ENCODE peak calls at places on chromosomes 4 and X, in six cellular contexts. K, T, R, I, L and Y are unnamed samples.
A peak's percentile ranks its signal among the peaks of the same experiment; 100 is the strongest.

GRCh38 chrX:989959-990510 is 222.4 kb downstream of the CRLF2 start:
- DNase-seq in R (peak; percentile 97), T (no peak), I (no peak), L (no peak), K (peak; percentile 49), Y (no peak)

GRCh38 chr4:156228706-156229105 is 275.0 kb upstream of the CTSO start:
- DNase-seq in T (no peak), I (no peak), L (no peak), K (no peak), R (no peak), Y (no peak)

GRCh38 chrX:40644821-40645358 is 2.5 kb downstream of the CXorf38 start:
- DNase-seq in I (peak; percentile 37), R (peak; percentile 68), T (peak; percentile 5), K (no peak), L (no peak), Y (no peak)

GRCh38 chr4:15428611-15429010 is 778 bp downstream of the C1QTNF7 start:
- DNase-seq in K (no peak), I (no peak), T (no peak), R (no peak), L (no peak), Y (no peak)

GRCh38 chr4:159016527-159017137 is 86.2 kb upstream of the RAPGEF2 start:
- DNase-seq in L (peak; percentile 66), T (peak; percentile 53), K (peak; percentile 46), R (peak; percentile 56), I (peak; percentile 23), Y (no peak)

GRCh38 chr4:11741190-11741652 is 312.5 kb upstream of the HS3ST1 start:
- DNase-seq in I (no peak), T (no peak), R (no peak), K (no peak), L (no peak), Y (no peak)

GRCh38 chr4:185380320-185380719 is 15.4 kb downstream of the LRP2BP start:
- DNase-seq in T (peak; percentile 87), I (no peak), K (no peak), R (no peak), L (no peak), Y (no peak)

GRCh38 chrX:781216-782211 is 150.9 kb downstream of the SHOX start:
- DNase-seq in R (no peak), K (no peak), I (no peak), T (no peak), L (no peak), Y (no peak)

GRCh38 chr4:129264008-129264657 is 168.2 kb downstream of the C4orf33 start:
- DNase-seq in L (no peak), K (no peak), I (no peak), T (no peak), R (peak; percentile 30), Y (no peak)

GRCh38 chrX:32893751-32894150 is 317.6 kb downstream of the DMD start:
- DNase-seq in T (no peak), K (no peak), I (no peak), L (no peak), R (no peak), Y (no peak)

GRCh38 chr4:56211202-56211601 is 176.1 kb downstream of the AASDH start:
- DNase-seq in I (no peak), L (no peak), T (no peak), K (no peak), R (no peak), Y (no peak)

GRCh38 chr4:39976945-39977488 is 694 bp downstream of the PDS5A start:
- DNase-seq in I (peak; percentile 32), K (no peak), R (no peak), L (no peak), T (no peak), Y (peak; percentile 36)

GRCh38 chr4:173485164-173485563 is 44.9 kb downstream of the HAND2 start:
- DNase-seq in K (no peak), I (no peak), R (no peak), T (no peak), L (no peak), Y (no peak)

GRCh38 chrX:155113097-155113496 is 41.8 kb downstream of the BRCC3 start:
- DNase-seq in K (no peak), L (no peak), T (no peak), R (no peak), I (no peak), Y (no peak)

GRCh38 chr4:37767546-37767945 is 58.9 kb upstream of the PGM2 start:
- DNase-seq in K (no peak), T (peak; percentile 18), L (no peak), R (no peak), I (no peak), Y (no peak)

GRCh38 chr4:185833055-185833598 is 21.1 kb upstream of the SORBS2 start:
- DNase-seq in L (no peak), R (no peak), I (no peak), K (no peak), T (peak; percentile 66), Y (no peak)

GRCh38 chrX:70030242-70030823 is 19.4 kb downstream of the AWAT2 start:
- DNase-seq in K (peak; percentile 60), I (peak; percentile 32), L (peak; percentile 60), R (no peak), T (peak; percentile 7), Y (peak; percentile 15)

GRCh38 chrX:76253432-76253831 is 80.6 kb downstream of the PBDC1 start:
- DNase-seq in K (peak; percentile 9), L (no peak), T (peak; percentile 45), I (no peak), R (peak; percentile 30), Y (peak; percentile 1)

GRCh38 chr4:153327247-153327646 is 17.2 kb upstream of the MND1 start:
- DNase-seq in L (no peak), T (no peak), R (no peak), K (no peak), I (no peak), Y (no peak)

GRCh38 chr4:123244233-123244632 is 152.4 kb upstream of the SPRY1 start:
- DNase-seq in K (no peak), T (no peak), R (no peak), L (no peak), I (no peak), Y (no peak)

GRCh38 chr4:153022233-153022632 is 86.1 kb downstream of the FHDC1 start:
- DNase-seq in I (no peak), R (no peak), K (no peak), T (no peak), L (no peak), Y (no peak)

GRCh38 chr4:108446554-108446953 is 173.8 kb upstream of the RPL34 start:
- DNase-seq in T (no peak), L (no peak), R (no peak), I (no peak), K (no peak), Y (no peak)

GRCh38 chr4:158538176-158538575 is 16.5 kb downstream of the RXFP1 start:
- DNase-seq in L (no peak), T (no peak), R (no peak), I (no peak), K (no peak), Y (no peak)

GRCh38 chr4:14700083-14700482 is 302.2 kb upstream of the CPEB2 start:
- DNase-seq in T (no peak), L (no peak), R (no peak), K (no peak), I (no peak), Y (no peak)

GRCh38 chrX:40097492-40098263 is at the start of gene BCOR:
- DNase-seq in L (peak; percentile 63), K (peak; percentile 60), I (peak; percentile 45), R (no peak), T (no peak), Y (no peak)

GRCh38 chrX:86051741-86052140 is 4.4 kb upstream of the CHM start:
- DNase-seq in T (no peak), L (no peak), R (no peak), I (no peak), K (no peak), Y (no peak)

GRCh38 chr4:105895324-105895608 is at the start of gene NPNT:
- DNase-seq in L (no peak), I (peak; percentile 32), R (no peak), T (no peak), K (no peak), Y (peak; percentile 25)
- TF ChIP-seq POLR2A in L (no peak), I (no peak), R (peak; percentile 77), T (no peak), K (no peak), Y (no peak)

DNA sequence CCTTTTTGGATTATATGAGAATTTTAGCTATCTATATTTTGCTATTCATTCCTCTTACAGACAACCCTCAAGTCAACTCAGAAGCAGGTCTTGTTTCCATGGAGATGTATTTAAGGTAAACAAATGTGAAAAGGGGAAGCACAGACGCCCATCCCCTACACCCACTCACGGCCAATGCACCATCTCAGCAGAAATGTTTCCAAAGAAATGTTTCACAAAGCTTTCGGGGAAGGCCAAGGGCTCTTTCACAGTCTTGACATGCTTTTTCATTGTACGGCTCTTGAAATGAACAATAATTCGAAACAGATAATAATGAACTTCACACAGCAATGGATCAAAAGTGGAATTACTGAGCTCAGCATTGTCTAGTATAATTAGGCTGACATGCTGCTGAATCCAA is 160.7 kb downstream of the SMIM20 start:
- DNase-seq in L (no peak), R (peak; percentile 68), T (no peak), I (peak; percentile 31), K (no peak), Y (peak; percentile 41)
- TF ChIP-seq TAF1 in L (no peak), R (no peak), T (no peak), I (no peak), K (no peak), Y (no peak)

DNA sequence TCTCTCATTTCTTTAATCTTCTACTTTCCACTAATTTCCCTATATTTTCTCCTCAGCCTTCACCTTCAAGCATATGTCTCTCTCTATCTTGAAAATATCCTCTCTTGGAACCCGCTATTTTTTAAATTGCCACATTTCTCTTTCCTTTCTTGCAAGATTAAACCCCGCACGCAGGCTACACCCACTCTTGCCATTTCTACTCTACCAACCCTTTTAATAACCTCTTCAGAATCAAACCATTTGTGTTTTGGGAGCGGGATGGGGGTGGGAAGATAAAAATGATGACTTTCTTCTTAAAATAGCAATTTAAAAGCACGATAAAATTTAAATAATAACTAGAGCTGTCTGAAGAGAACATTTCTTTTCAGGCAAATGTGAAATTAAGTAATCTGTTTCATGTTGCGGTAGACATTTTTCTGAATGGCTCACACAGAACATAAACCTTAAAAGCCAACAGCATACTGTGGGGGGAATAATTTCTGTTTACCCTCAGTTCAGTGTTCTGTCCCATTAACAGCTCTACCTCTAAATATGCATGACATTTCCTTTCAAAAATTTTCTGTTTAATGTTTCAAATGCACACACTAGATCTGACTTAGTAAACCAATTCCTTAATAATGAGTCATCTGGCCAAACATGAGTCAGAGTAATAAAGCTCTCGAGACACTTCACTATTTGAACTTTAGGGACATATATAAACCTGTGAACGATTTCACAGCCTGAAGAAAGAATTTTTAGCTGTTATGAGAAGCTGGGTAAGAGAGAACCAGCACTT is 20.5 kb downstream of the ARSJ start:
- DNase-seq in I (no peak), T (peak; percentile 74), R (no peak), K (no peak), L (no peak), Y (no peak)
- TF ChIP-seq POLR2A in I (no peak), T (no peak), R (no peak), K (no peak), L (no peak), Y (no peak)

GRCh38 chrX:20363003-20363674 is 96.4 kb upstream of the RPS6KA3 start:
- DNase-seq in R (no peak), T (no peak), K (no peak), L (no peak), I (no peak), Y (no peak)
- TF ChIP-seq TAF1 in R (no peak), T (no peak), K (no peak), L (no peak), I (no peak), Y (no peak)